ENCODE peak calls at places on chromosomes 2 and 18, in five cellular contexts. F is T-helper 9 cell, V is amniotic stem cell, J is brain microvascular endothelial cell, S is NCI-H774. E is an unnamed sample.

GRCh38 chr18:79577451-79578395 is 101.9 kb upstream of the CTDP1 start:
- DNase-seq in F (no peak), V (no peak), J (peak; percentile 31), S (no peak), E (peak; percentile 41)

GRCh38 chr18:10689231-10689953 is 163.6 kb downstream of the NAPG start:
- DNase-seq in F (no peak), V (no peak), J (no peak), S (no peak), E (no peak)

GRCh38 chr2:55826246-55826645 is 97.3 kb downstream of the EFEMP1 start:
- DNase-seq in F (no peak), V (no peak), J (no peak), S (no peak), E (no peak)

GRCh38 chr2:69615969-69616368 is 27.6 kb downstream of the AAK1 start:
- DNase-seq in F (no peak), V (no peak), J (no peak), S (no peak), E (peak; percentile 54)

GRCh38 chr18:23563377-23564043 is 22.8 kb downstream of the NPC1 start:
- DNase-seq in F (no peak), V (no peak), J (peak; percentile 77), S (no peak), E (peak; percentile 58)

GRCh38 chr18:79010802-79011201 is 31.2 kb downstream of the SALL3 start:
- DNase-seq in F (no peak), V (no peak), J (no peak), S (no peak), E (no peak)

GRCh38 chr18:51813740-51814139 is 526.3 kb upstream of the DCC start:
- DNase-seq in F (no peak), V (no peak), J (no peak), S (no peak), E (no peak)

GRCh38 chr2:237542001-237542704 is 24.2 kb upstream of the PRLH start:
- DNase-seq in F (no peak), V (no peak), J (no peak), S (no peak), E (no peak)

GRCh38 chr18:7958897-7959146 is 391.7 kb downstream of the PTPRM start:
- DNase-seq in F (no peak), V (no peak), J (peak; percentile 16), S (no peak), E (no peak)

GRCh38 chr2:98463081-98463481 is 18.4 kb downstream of the INPP4A start:
- DNase-seq in F (no peak), V (no peak), J (no peak), S (no peak), E (no peak)

GRCh38 chr2:182404102-182404501 is 22.7 kb downstream of the PDE1A start:
- DNase-seq in F (no peak), V (no peak), J (peak; percentile 20), S (no peak), E (peak; percentile 7)

GRCh38 chr2:68185541-68186164 is 28.0 kb downstream of the PNO1 start:
- DNase-seq in F (peak; percentile 53), V (no peak), J (no peak), S (no peak), E (peak; percentile 33)

GRCh38 chr2:63768051-63768450 is 73.6 kb upstream of the UGP2 start:
- DNase-seq in F (no peak), V (no peak), J (no peak), S (no peak), E (no peak)

GRCh38 chr2:229081411-229081810 is 189.7 kb downstream of the PID1 start:
- DNase-seq in F (no peak), V (no peak), J (no peak), S (no peak), E (no peak)

GRCh38 chr2:170524828-170525565 is 190.1 kb upstream of the SP5 start:
- DNase-seq in F (no peak), V (no peak), J (peak; percentile 7), S (no peak), E (no peak)

GRCh38 chr2:101718993-101719571 is 21.6 kb downstream of the MAP4K4 start:
- DNase-seq in F (no peak), V (no peak), J (no peak), S (no peak), E (no peak)

GRCh38 chr2:205375453-205375852 is 306.8 kb upstream of the NRP2 start:
- DNase-seq in F (no peak), V (no peak), J (no peak), S (no peak), E (no peak)

GRCh38 chr2:136932700-136933099 is 167.4 kb downstream of the THSD7B start:
- DNase-seq in F (no peak), V (no peak), J (peak; percentile 45), S (no peak), E (peak; percentile 0)

GRCh38 chr2:43542285-43542933 is 53.4 kb downstream of the THADA start:
- DNase-seq in F (no peak), V (peak; percentile 6), J (no peak), S (peak; percentile 20), E (peak; percentile 76)

GRCh38 chr18:61967242-61967891 is 74.6 kb upstream of the RNF152 start:
- DNase-seq in F (no peak), V (no peak), J (no peak), S (no peak), E (no peak)

GRCh38 chr2:138846216-138846821 is 66.1 kb upstream of the NXPH2 start:
- DNase-seq in F (no peak), V (no peak), J (peak; percentile 2), S (no peak), E (peak; percentile 16)

GRCh38 chr2:218435003-218435982 is 16.4 kb downstream of the VIL1 start:
- DNase-seq in F (no peak), V (no peak), J (no peak), S (no peak), E (peak; percentile 8)

GRCh38 chr18:11859282-11859797 is 8.1 kb downstream of the CHMP1B start:
- DNase-seq in F (no peak), V (no peak), J (no peak), S (no peak), E (no peak)

GRCh38 chr18:2881490-2882195 is 34.8 kb downstream of the EMILIN2 start:
- DNase-seq in F (no peak), V (peak; percentile 53), J (peak; percentile 88), S (no peak), E (peak; percentile 88)

GRCh38 chr2:210366675-210367080 is 51.7 kb upstream of the MYL1 start:
- DNase-seq in F (no peak), V (no peak), J (no peak), S (no peak), E (no peak)

GRCh38 chr2:182372661-182373060 is 54.2 kb downstream of the PDE1A start:
- DNase-seq in F (no peak), V (peak; percentile 58), J (peak; percentile 75), S (no peak), E (peak; percentile 83)

E was measured in fibroblast of villous mesenchyme.